ENCODE peak calls at places on chromosomes 12 and 14, in seven cellular contexts. X, Y, U, L, D, N and K are unnamed samples.

GRCh38 chr12:62581288-62582064 is 114.8 kb downstream of the MON2 start:
- DNase-seq in X (no peak), Y (no peak), U (no peak), L (no peak), D (no peak), N (no peak), K (peak; percentile 2)

GRCh38 chr12:31011746-31012567 is 61.7 kb upstream of the DDX11 start:
- DNase-seq in X (no peak), Y (no peak), U (no peak), L (no peak), D (no peak), N (no peak), K (no peak)

GRCh38 chr14:22977434-22977683 is 5.0 kb downstream of the AJUBA start:
- DNase-seq in X (no peak), Y (no peak), U (no peak), L (no peak), D (no peak), N (no peak), K (no peak)

GRCh38 chr12:50425859-50426258 is 25.2 kb downstream of the LARP4 start:
- DNase-seq in X (no peak), Y (no peak), U (no peak), L (no peak), D (no peak), N (no peak), K (no peak)

GRCh38 chr14:104423715-104424405 is 155.7 kb upstream of the C14orf180 start:
- DNase-seq in X (no peak), Y (no peak), U (no peak), L (no peak), D (no peak), N (peak; percentile 58), K (no peak)

GRCh38 chr12:65529771-65530435 is 251.4 kb downstream of the MSRB3 start:
- DNase-seq in X (no peak), Y (no peak), U (no peak), L (no peak), D (no peak), N (no peak), K (no peak)

GRCh38 chr14:74924061-74924460 is 1.0 kb upstream of the RPS6KL1 start:
- DNase-seq in X (no peak), Y (no peak), U (no peak), L (no peak), D (no peak), N (no peak), K (no peak)

GRCh38 chr12:3107954-3108353 is 30.8 kb downstream of the TSPAN9 start:
- DNase-seq in X (no peak), Y (no peak), U (no peak), L (no peak), D (no peak), N (no peak), K (no peak)

GRCh38 chr12:50256761-50257160 is 26.6 kb downstream of the LIMA1 start:
- DNase-seq in X (no peak), Y (no peak), U (no peak), L (no peak), D (no peak), N (no peak), K (no peak)

GRCh38 chr12:100858658-100859057 is 64.1 kb downstream of the ANO4 start:
- DNase-seq in X (no peak), Y (no peak), U (no peak), L (no peak), D (no peak), N (no peak), K (no peak)

GRCh38 chr12:44476683-44477082 is 399.4 kb downstream of the NELL2 start:
- DNase-seq in X (no peak), Y (no peak), U (no peak), L (no peak), D (no peak), N (no peak), K (no peak)

GRCh38 chr12:124592050-124592449 is 24.6 kb upstream of the NCOR2 start:
- DNase-seq in X (no peak), Y (no peak), U (no peak), L (no peak), D (no peak), N (peak; percentile 21), K (no peak)

GRCh38 chr12:108855284-108856169 is 1.9 kb downstream of the SSH1 start:
- DNase-seq in X (no peak), Y (no peak), U (no peak), L (no peak), D (no peak), N (no peak), K (no peak)

GRCh38 chr12:56716933-56717880 is 7.9 kb downstream of the NACA start:
- DNase-seq in X (no peak), Y (no peak), U (no peak), L (no peak), D (no peak), N (no peak), K (no peak)

GRCh38 chr12:109482894-109483293 is 5.5 kb downstream of the UBE3B start:
- DNase-seq in X (no peak), Y (no peak), U (no peak), L (no peak), D (no peak), N (no peak), K (no peak)

GRCh38 chr14:56474419-56475022 is 105.1 kb upstream of the TMEM260 start:
- DNase-seq in X (no peak), Y (no peak), U (no peak), L (no peak), D (no peak), N (no peak), K (no peak)

GRCh38 chr14:79510659-79511058 is 700.6 kb downstream of the DIO2 start:
- DNase-seq in X (no peak), Y (no peak), U (no peak), L (no peak), D (no peak), N (no peak), K (peak; percentile 12)

GRCh38 chr12:105451211-105451610 is 120.7 kb downstream of the C12orf75 start:
- DNase-seq in X (no peak), Y (peak; percentile 20), U (no peak), L (no peak), D (no peak), N (no peak), K (no peak)

GRCh38 chr12:30484658-30485057 is 211.0 kb downstream of the IPO8 start:
- DNase-seq in X (no peak), Y (no peak), U (no peak), L (peak; percentile 12), D (no peak), N (no peak), K (no peak)

GRCh38 chr12:131445184-131445974 is 265.5 kb upstream of the SFSWAP start:
- DNase-seq in X (no peak), Y (no peak), U (peak; percentile 45), L (no peak), D (no peak), N (no peak), K (no peak)

GRCh38 chr12:112303004-112303403 is 79.2 kb downstream of the HECTD4 start:
- DNase-seq in X (no peak), Y (no peak), U (no peak), L (no peak), D (peak; percentile 18), N (no peak), K (peak; percentile 24)

GRCh38 chr14:104864267-104865068 is 600 bp upstream of the CEP170B start:
- DNase-seq in X (peak; percentile 95), Y (peak; percentile 37), U (no peak), L (peak; percentile 40), D (no peak), N (peak; percentile 92), K (peak; percentile 33)

DNA sequence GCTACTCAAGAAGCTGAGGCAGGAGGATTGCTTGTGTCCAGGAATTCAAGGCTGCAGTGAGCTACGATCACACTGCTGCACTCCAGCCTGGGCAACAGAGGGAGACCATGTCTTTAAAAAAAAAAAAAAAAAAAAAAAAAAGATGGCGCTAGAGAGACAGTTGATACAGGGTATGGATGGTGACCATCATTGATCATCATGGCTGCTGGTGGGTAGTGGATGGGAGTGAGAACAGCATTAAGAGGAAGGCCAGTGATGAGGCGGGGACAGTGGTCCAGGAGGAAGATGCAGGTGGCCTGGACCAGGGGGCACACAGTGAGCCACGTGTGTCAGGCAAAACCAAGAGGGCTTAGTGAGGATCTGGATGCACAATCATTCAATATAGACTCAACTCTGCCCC is 26.8 kb upstream of the MAP1LC3B2 start:
- DNase-seq in X (no peak), Y (no peak), U (no peak), L (no peak), D (no peak), N (no peak), K (no peak)
- H3K27ac ChIP-seq in X (no peak overlapping the region), Y (peak overlapping the region; percentile 87), U (no peak overlapping the region), L (no peak overlapping the region), D (no peak overlapping the region), N (no peak overlapping the region), K (no peak overlapping the region)

GRCh38 chr14:99216191-99216590 is 55.8 kb downstream of the BCL11B start:
- DNase-seq in X (no peak), Y (no peak), U (no peak), L (no peak), D (no peak), N (no peak), K (no peak)
- H3K27ac ChIP-seq in X (no peak overlapping the region), Y (no peak overlapping the region), U (no peak overlapping the region), L (no peak overlapping the region), D (peak overlapping the region; percentile 61), N (no peak overlapping the region), K (no peak overlapping the region)

GRCh38 chr14:94101748-94102147 is 8.8 kb upstream of the IFI27 start:
- DNase-seq in X (no peak), Y (no peak), U (no peak), L (no peak), D (no peak), N (no peak), K (no peak)
- H3K27ac ChIP-seq in X (no peak overlapping the region), Y (no peak overlapping the region), U (no peak overlapping the region), L (no peak overlapping the region), D (no peak overlapping the region), N (no peak overlapping the region), K (no peak overlapping the region)

GRCh38 chr14:54549862-54550261 is 17.1 kb upstream of the SAMD4A start:
- DNase-seq in X (no peak), Y (no peak), U (no peak), L (no peak), D (no peak), N (no peak), K (no peak)
- H3K27ac ChIP-seq in X (no peak overlapping the region), Y (no peak overlapping the region), U (no peak overlapping the region), L (no peak overlapping the region), D (no peak overlapping the region), N (no peak overlapping the region), K (no peak overlapping the region)

GRCh38 chr12:89166525-89166934 is 185.8 kb downstream of the DUSP6 start:
- DNase-seq in X (no peak), Y (no peak), U (no peak), L (no peak), D (no peak), N (no peak), K (no peak)
- H3K27ac ChIP-seq in X (no peak overlapping the region), Y (no peak overlapping the region), U (no peak overlapping the region), L (no peak overlapping the region), D (no peak overlapping the region), N (no peak overlapping the region), K (no peak overlapping the region)

GRCh38 chr14:73424453-73424852 is 33.9 kb downstream of the NUMB start:
- DNase-seq in X (no peak), Y (no peak), U (no peak), L (no peak), D (no peak), N (no peak), K (peak; percentile 2)
- H3K27ac ChIP-seq in X (peak overlapping the region; percentile 24), Y (no peak overlapping the region), U (no peak overlapping the region), L (no peak overlapping the region), D (no peak overlapping the region), N (peak overlapping the region; percentile 8), K (peak overlapping the region; percentile 2)